ENCODE peak calls at places on chromosomes 1 and 21, in nine cellular contexts. J, L, Z, V, F, U, B, I and K are unnamed samples.

GRCh38 chr1:59139396-59139795 is 157.5 kb upstream of the FGGY start:
- DNase-seq in J (peak; percentile 25), L (no peak), Z (no peak), V (no peak), F (no peak), U (no peak), B (no peak), I (peak; percentile 52), K (no peak)

GRCh38 chr1:193270996-193271395 is 84.6 kb upstream of the B3GALT2 start:
- DNase-seq in J (no peak), L (peak; percentile 53), Z (no peak), V (no peak), F (no peak), U (no peak), B (peak; percentile 92), I (no peak), K (no peak)

GRCh38 chr1:17573518-17574041 is 34.1 kb downstream of the ARHGEF10L start:
- DNase-seq in J (no peak), L (no peak), Z (peak; percentile 63), V (no peak), F (no peak), U (no peak), B (no peak), I (no peak), K (no peak)

GRCh38 chr21:33070921-33071877 is 1.3 kb downstream of the OLIG1 start:
- DNase-seq in J (no peak), L (no peak), Z (no peak), V (no peak), F (no peak), U (no peak), B (no peak), I (no peak), K (no peak)

GRCh38 chr1:38580591-38580990 is 279.0 kb downstream of the RRAGC start:
- DNase-seq in J (no peak), L (no peak), Z (no peak), V (no peak), F (no peak), U (no peak), B (no peak), I (no peak), K (no peak)

GRCh38 chr1:235532350-235532749 is 28.1 kb upstream of the B3GALNT2 start:
- DNase-seq in J (peak; percentile 86), L (peak; percentile 45), Z (no peak), V (no peak), F (no peak), U (no peak), B (peak; percentile 55), I (no peak), K (no peak)

GRCh38 chr1:55789466-55789865 is 574.3 kb upstream of the USP24 start:
- DNase-seq in J (no peak), L (no peak), Z (no peak), V (no peak), F (no peak), U (no peak), B (no peak), I (no peak), K (no peak)

GRCh38 chr1:31521761-31522555 is 54.4 kb upstream of the TINAGL1 start:
- DNase-seq in J (no peak), L (no peak), Z (no peak), V (no peak), F (no peak), U (no peak), B (no peak), I (no peak), K (no peak)

GRCh38 chr21:10272216-10272615 is 249.2 kb upstream of the TPTE start:
- DNase-seq in J (no peak), L (peak; percentile 7), Z (no peak), V (no peak), F (no peak), U (no peak), B (no peak), I (no peak), K (no peak)

GRCh38 chr1:73998348-73998959 is 199.5 kb downstream of the LRRIQ3 start:
- DNase-seq in J (peak; percentile 3), L (peak; percentile 54), Z (no peak), V (no peak), F (no peak), U (no peak), B (peak; percentile 32), I (no peak), K (no peak)

GRCh38 chr1:169550294-169550693 is 36.0 kb downstream of the F5 start:
- DNase-seq in J (peak; percentile 53), L (peak; percentile 77), Z (no peak), V (no peak), F (no peak), U (no peak), B (peak; percentile 38), I (no peak), K (no peak)

GRCh38 chr21:33948096-33948950 is 32.7 kb upstream of the ATP5PO start:
- DNase-seq in J (peak; percentile 61), L (peak; percentile 18), Z (peak; percentile 84), V (peak; percentile 69), F (peak; percentile 72), U (peak; percentile 75), B (peak; percentile 30), I (no peak), K (no peak)

GRCh38 chr1:25563330-25564215 is 20.2 kb downstream of the LDLRAP1 start:
- DNase-seq in J (no peak), L (no peak), Z (peak; percentile 93), V (no peak), F (no peak), U (no peak), B (no peak), I (no peak), K (no peak)

GRCh38 chr1:76144233-76144632 is 69.7 kb downstream of the ST6GALNAC3 start:
- DNase-seq in J (no peak), L (no peak), Z (no peak), V (no peak), F (no peak), U (no peak), B (no peak), I (no peak), K (no peak)

GRCh38 chr1:164804366-164804765 is 245.4 kb downstream of the PBX1 start:
- DNase-seq in J (no peak), L (peak; percentile 18), Z (no peak), V (no peak), F (no peak), U (no peak), B (peak; percentile 68), I (no peak), K (no peak)

GRCh38 chr1:8883510-8883909 is 5.0 kb upstream of the ENO1 start:
- DNase-seq in J (no peak), L (no peak), Z (no peak), V (no peak), F (no peak), U (no peak), B (no peak), I (no peak), K (no peak)

GRCh38 chr1:111441573-111442192 is 7.4 kb downstream of the WDR77 start:
- DNase-seq in J (no peak), L (peak; percentile 40), Z (no peak), V (peak; percentile 52), F (no peak), U (no peak), B (peak; percentile 25), I (peak; percentile 17), K (no peak)

GRCh38 chr1:10973552-10973951 is 38.9 kb upstream of the TARDBP start:
- DNase-seq in J (no peak), L (peak; percentile 15), Z (no peak), V (no peak), F (no peak), U (no peak), B (no peak), I (no peak), K (no peak)

GRCh38 chr1:176961678-176962077 is 202.8 kb downstream of the ASTN1 start:
- DNase-seq in J (no peak), L (no peak), Z (no peak), V (no peak), F (no peak), U (no peak), B (no peak), I (no peak), K (no peak)

DNA sequence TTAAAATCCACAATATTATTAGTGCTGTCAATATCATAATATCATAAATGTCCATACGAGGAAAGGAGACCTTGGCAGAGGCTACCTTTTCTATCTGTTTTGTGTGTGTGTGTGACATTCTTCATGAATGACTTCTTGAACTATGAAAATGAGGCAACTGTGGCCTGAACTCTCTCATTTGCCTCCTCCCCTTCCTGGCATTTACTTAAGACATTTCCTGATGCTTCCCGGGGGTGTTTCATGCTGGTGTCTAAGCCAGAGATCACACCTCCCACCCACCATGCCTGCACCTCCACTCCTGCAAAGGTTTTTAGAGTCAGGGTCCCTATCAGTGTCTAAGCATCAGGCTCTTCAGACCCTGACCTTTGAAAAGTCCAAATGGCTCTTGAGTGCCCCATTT is 420.9 kb downstream of the KIF26B start:
- DNase-seq in J (no peak), L (peak; percentile 48), Z (no peak), V (no peak), F (no peak), U (no peak), B (peak; percentile 8), I (no peak), K (no peak)
- TF ChIP-seq CTCF in J (no peak), L (no peak), Z (no peak), V (no peak), F (no peak), U (no peak), B (no peak), I (no peak), K (no peak)

DNA sequence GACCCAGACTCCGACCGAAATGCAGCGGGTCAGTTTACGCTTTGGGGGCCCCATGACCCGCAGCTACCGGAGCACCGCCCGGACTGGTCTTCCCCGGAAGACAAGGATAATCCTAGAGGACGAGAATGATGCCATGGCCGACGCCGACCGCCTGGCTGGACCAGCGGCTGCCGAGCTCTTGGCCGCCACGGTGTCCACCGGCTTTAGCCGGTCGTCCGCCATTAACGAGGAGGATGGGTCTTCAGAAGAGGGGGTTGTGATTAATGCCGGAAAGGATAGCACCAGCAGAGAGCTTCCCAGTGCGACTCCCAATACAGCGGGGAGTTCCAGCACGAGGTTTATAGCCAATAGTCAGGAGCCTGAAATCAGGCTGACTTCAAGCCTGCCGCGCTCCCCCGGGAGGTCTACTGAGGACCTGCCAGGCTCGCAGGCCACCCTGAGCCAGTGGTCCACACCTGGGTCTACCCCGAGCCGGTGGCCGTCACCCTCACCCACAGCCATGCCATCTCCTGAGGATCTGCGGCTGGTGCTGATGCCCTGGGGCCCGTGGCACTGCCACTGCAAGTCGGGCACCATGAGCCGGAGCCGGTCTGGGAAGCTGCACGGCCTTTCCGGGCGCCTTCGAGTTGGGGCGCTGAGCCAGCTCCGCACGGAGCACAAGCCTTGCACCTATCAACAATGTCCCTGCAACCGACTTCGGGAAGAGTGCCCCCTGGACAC is 534 bp downstream of the C1orf56 start:
- DNase-seq in J (peak; percentile 48), L (peak; percentile 72), Z (peak; percentile 76), V (peak; percentile 73), F (peak; percentile 69), U (peak; percentile 82), B (peak; percentile 57), I (peak; percentile 72), K (peak; percentile 69)
- TF ChIP-seq CTCF in J (no peak), L (peak; percentile 56), Z (no peak), V (peak; percentile 10), F (no peak), U (no peak), B (peak; percentile 43), I (peak; percentile 59), K (no peak)

GRCh38 chr1:15617173-15617873 is at the start of gene DDI2:
- DNase-seq in J (peak; percentile 96), L (peak; percentile 98), Z (peak; percentile 91), V (peak; percentile 98), F (peak; percentile 94), U (peak; percentile 97), B (peak; percentile 97), I (peak; percentile 98), K (no peak)
- TF ChIP-seq CTCF in J (no peak), L (no peak), Z (no peak), V (no peak), F (no peak), U (no peak), B (no peak), I (no peak), K (no peak)

GRCh38 chr1:219544163-219544846 is 68.6 kb downstream of the ZC3H11B start:
- DNase-seq in J (no peak), L (peak; percentile 41), Z (no peak), V (no peak), F (no peak), U (no peak), B (no peak), I (no peak), K (no peak)
- TF ChIP-seq CTCF in J (no peak), L (peak; percentile 21), Z (no peak), V (no peak), F (no peak), U (no peak), B (no peak), I (peak; percentile 27), K (no peak)